ENCODE peak calls at places on chromosomes 2 and 18, in ten cellular contexts. One of them, this sample, is unnamed. For H3K9me3, the result is how much of the 10 kb centered on the place peaks cover.

GRCh38 chr2:1721706-1722483 is 22.4 kb downstream of the PXDN start:
- DNase-seq in pancreas: no peak
- DNase-seq in A549: no peak
- DNase-seq in A673: peak
- DNase-seq in IMR-90: peak
- DNase-seq in CD8-positive, alpha-beta T cell: no peak
- DNase-seq in tibial nerve: no peak
- DNase-seq in transverse colon: no peak
- DNase-seq in K562: no peak
- DNase-seq in left ventricle myocardium inferior: no peak
- DNase-seq in this sample: no peak

GRCh38 chr2:45029215-45029614 is 20.0 kb upstream of the SIX2 start:
- DNase-seq in pancreas: no peak
- DNase-seq in A549: no peak
- DNase-seq in A673: no peak
- DNase-seq in IMR-90: no peak
- DNase-seq in CD8-positive, alpha-beta T cell: no peak
- DNase-seq in tibial nerve: no peak
- DNase-seq in transverse colon: no peak
- DNase-seq in K562: no peak
- DNase-seq in left ventricle myocardium inferior: no peak
- DNase-seq in this sample: no peak

GRCh38 chr18:37322497-37323035 is 243.0 kb downstream of the CELF4 start:
- DNase-seq in pancreas: peak
- DNase-seq in A549: peak
- DNase-seq in A673: peak
- DNase-seq in IMR-90: peak
- DNase-seq in CD8-positive, alpha-beta T cell: no peak
- DNase-seq in tibial nerve: peak
- DNase-seq in transverse colon: peak
- DNase-seq in K562: peak
- DNase-seq in left ventricle myocardium inferior: no peak
- DNase-seq in this sample: peak

GRCh38 chr2:98908909-98909308 is 27.1 kb downstream of the CRACDL start:
- DNase-seq in pancreas: no peak
- DNase-seq in A549: no peak
- DNase-seq in A673: no peak
- DNase-seq in IMR-90: peak
- DNase-seq in CD8-positive, alpha-beta T cell: no peak
- DNase-seq in tibial nerve: no peak
- DNase-seq in transverse colon: no peak
- DNase-seq in K562: no peak
- DNase-seq in left ventricle myocardium inferior: no peak
- DNase-seq in this sample: no peak

GRCh38 chr2:55014962-55015939 is 35.0 kb downstream of the RTN4 start:
- DNase-seq in pancreas: peak
- DNase-seq in A549: peak
- DNase-seq in A673: peak
- DNase-seq in IMR-90: peak
- DNase-seq in CD8-positive, alpha-beta T cell: peak
- DNase-seq in tibial nerve: peak
- DNase-seq in transverse colon: peak
- DNase-seq in K562: peak
- DNase-seq in left ventricle myocardium inferior: no peak
- DNase-seq in this sample: peak

GRCh38 chr2:38074775-38075435 is 1.0 kb downstream of the CYP1B1 start:
- DNase-seq in pancreas: no peak
- DNase-seq in A549: peak
- DNase-seq in A673: no peak
- DNase-seq in IMR-90: no peak
- DNase-seq in CD8-positive, alpha-beta T cell: no peak
- DNase-seq in tibial nerve: no peak
- DNase-seq in transverse colon: no peak
- DNase-seq in K562: no peak
- DNase-seq in left ventricle myocardium inferior: peak
- DNase-seq in this sample: no peak

GRCh38 chr2:54772531-54772930 is 49.1 kb downstream of the EML6 start:
- DNase-seq in pancreas: no peak
- DNase-seq in A549: no peak
- DNase-seq in A673: no peak
- DNase-seq in IMR-90: no peak
- DNase-seq in CD8-positive, alpha-beta T cell: no peak
- DNase-seq in tibial nerve: no peak
- DNase-seq in transverse colon: no peak
- DNase-seq in K562: no peak
- DNase-seq in left ventricle myocardium inferior: no peak
- DNase-seq in this sample: no peak

GRCh38 chr18:48000701-48001100 is 70.2 kb upstream of the SMAD2 start:
- DNase-seq in pancreas: no peak
- DNase-seq in A549: no peak
- DNase-seq in A673: no peak
- DNase-seq in IMR-90: no peak
- DNase-seq in CD8-positive, alpha-beta T cell: no peak
- DNase-seq in tibial nerve: no peak
- DNase-seq in transverse colon: no peak
- DNase-seq in K562: no peak
- DNase-seq in left ventricle myocardium inferior: no peak
- DNase-seq in this sample: no peak

GRCh38 chr2:142961202-142961601 is 83.7 kb downstream of the KYNU start:
- DNase-seq in pancreas: no peak
- DNase-seq in A549: no peak
- DNase-seq in A673: no peak
- DNase-seq in IMR-90: no peak
- DNase-seq in CD8-positive, alpha-beta T cell: no peak
- DNase-seq in tibial nerve: no peak
- DNase-seq in transverse colon: no peak
- DNase-seq in K562: no peak
- DNase-seq in left ventricle myocardium inferior: no peak
- DNase-seq in this sample: no peak

GRCh38 chr2:73185965-73186364 is 16.4 kb upstream of the NOTO start:
- DNase-seq in pancreas: no peak
- DNase-seq in A549: no peak
- DNase-seq in A673: no peak
- DNase-seq in IMR-90: no peak
- DNase-seq in CD8-positive, alpha-beta T cell: no peak
- DNase-seq in tibial nerve: no peak
- DNase-seq in transverse colon: no peak
- DNase-seq in K562: no peak
- DNase-seq in left ventricle myocardium inferior: no peak
- DNase-seq in this sample: no peak

GRCh38 chr2:229205704-229206103 is 65.4 kb downstream of the PID1 start:
- DNase-seq in pancreas: no peak
- DNase-seq in A549: no peak
- DNase-seq in A673: peak
- DNase-seq in IMR-90: no peak
- DNase-seq in CD8-positive, alpha-beta T cell: no peak
- DNase-seq in tibial nerve: no peak
- DNase-seq in transverse colon: no peak
- DNase-seq in K562: no peak
- DNase-seq in left ventricle myocardium inferior: no peak
- DNase-seq in this sample: no peak

GRCh38 chr18:9743200-9744016 is 35.3 kb downstream of the RAB31 start:
- DNase-seq in pancreas: no peak
- DNase-seq in A549: peak
- DNase-seq in A673: peak
- DNase-seq in IMR-90: peak
- DNase-seq in CD8-positive, alpha-beta T cell: no peak
- DNase-seq in tibial nerve: no peak
- DNase-seq in transverse colon: no peak
- DNase-seq in K562: peak
- DNase-seq in left ventricle myocardium inferior: no peak
- DNase-seq in this sample: no peak

GRCh38 chr2:176491172-176491904 is 222.1 kb downstream of the MTX2 start:
- DNase-seq in pancreas: no peak
- DNase-seq in A549: no peak
- DNase-seq in A673: peak
- DNase-seq in IMR-90: peak
- DNase-seq in CD8-positive, alpha-beta T cell: no peak
- DNase-seq in tibial nerve: peak
- DNase-seq in transverse colon: no peak
- DNase-seq in K562: peak
- DNase-seq in left ventricle myocardium inferior: peak
- DNase-seq in this sample: no peak

GRCh38 chr18:34031810-34032209 is 192.9 kb downstream of the NOL4 start:
- DNase-seq in pancreas: no peak
- DNase-seq in A549: no peak
- DNase-seq in A673: no peak
- DNase-seq in IMR-90: no peak
- DNase-seq in CD8-positive, alpha-beta T cell: no peak
- DNase-seq in tibial nerve: no peak
- DNase-seq in transverse colon: no peak
- DNase-seq in K562: no peak
- DNase-seq in left ventricle myocardium inferior: no peak
- DNase-seq in this sample: no peak

DNA sequence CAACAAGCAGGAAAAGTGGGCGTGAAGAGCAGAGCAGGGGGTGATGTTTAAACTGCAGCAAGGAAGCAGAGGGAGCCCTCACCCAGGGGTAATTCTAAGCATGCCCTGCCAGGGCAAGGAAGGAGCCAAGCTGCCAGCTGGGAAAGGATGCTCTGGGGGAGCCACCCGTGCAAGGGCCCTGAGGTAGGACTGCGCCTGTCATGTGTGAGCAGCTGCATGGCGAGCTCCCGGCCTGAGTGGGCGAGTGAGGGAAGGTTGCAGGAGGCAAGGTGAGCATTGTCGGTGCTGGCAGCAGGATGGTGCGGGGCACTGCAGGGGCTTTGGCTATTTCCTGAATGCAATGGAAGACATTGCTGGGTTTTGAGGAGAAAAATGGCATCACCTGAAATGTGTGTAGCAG is 107.2 kb downstream of the COPS8 start:
- DNase-seq in pancreas: no peak
- DNase-seq in A549: no peak
- DNase-seq in A673: no peak
- DNase-seq in IMR-90: no peak
- DNase-seq in CD8-positive, alpha-beta T cell: no peak
- DNase-seq in tibial nerve: no peak
- DNase-seq in transverse colon: no peak
- DNase-seq in K562: no peak
- DNase-seq in left ventricle myocardium inferior: no peak
- DNase-seq in this sample: no peak
- H3K4me3 ChIP-seq in pancreas: no peak
- H3K4me3 ChIP-seq in A549: no peak
- H3K4me3 ChIP-seq in A673: no peak
- H3K4me3 ChIP-seq in IMR-90: no peak
- H3K4me3 ChIP-seq in CD8-positive, alpha-beta T cell: no peak
- H3K4me3 ChIP-seq in tibial nerve: no peak
- H3K4me3 ChIP-seq in transverse colon: no peak
- H3K4me3 ChIP-seq in K562: no peak
- H3K4me3 ChIP-seq in left ventricle myocardium inferior: no peak
- H3K4me3 ChIP-seq in this sample: no peak

GRCh38 chr2:216222650-216223352 is 113.7 kb downstream of the XRCC5 start:
- DNase-seq in pancreas: no peak
- DNase-seq in A549: peak
- DNase-seq in A673: peak
- DNase-seq in IMR-90: peak
- DNase-seq in CD8-positive, alpha-beta T cell: no peak
- DNase-seq in tibial nerve: no peak
- DNase-seq in transverse colon: no peak
- DNase-seq in K562: no peak
- DNase-seq in left ventricle myocardium inferior: no peak
- DNase-seq in this sample: peak
- TF ChIP-seq CTCF in pancreas: no peak
- TF ChIP-seq CTCF in A549: peak
- TF ChIP-seq CTCF in A673: peak
- TF ChIP-seq CTCF in IMR-90: peak
- TF ChIP-seq CTCF in CD8-positive, alpha-beta T cell: no peak
- TF ChIP-seq CTCF in tibial nerve: no peak
- TF ChIP-seq CTCF in transverse colon: no peak
- TF ChIP-seq CTCF in K562: peak
- TF ChIP-seq CTCF in left ventricle myocardium inferior: no peak
- TF ChIP-seq CTCF in this sample: peak

GRCh38 chr2:29120846-29121245 is 5.6 kb downstream of the CLIP4 start:
- DNase-seq in pancreas: no peak
- DNase-seq in A549: no peak
- DNase-seq in A673: no peak
- DNase-seq in IMR-90: no peak
- DNase-seq in CD8-positive, alpha-beta T cell: no peak
- DNase-seq in tibial nerve: no peak
- DNase-seq in transverse colon: no peak
- DNase-seq in K562: no peak
- DNase-seq in left ventricle myocardium inferior: no peak
- DNase-seq in this sample: no peak
- H3K9me3 ChIP-seq in pancreas: under half
- H3K9me3 ChIP-seq in A549: under half
- H3K9me3 ChIP-seq in A673: under half
- H3K9me3 ChIP-seq in IMR-90: under half
- H3K9me3 ChIP-seq in CD8-positive, alpha-beta T cell: under half
- H3K9me3 ChIP-seq in tibial nerve: under half
- H3K9me3 ChIP-seq in transverse colon: under half
- H3K9me3 ChIP-seq in K562: under half
- H3K9me3 ChIP-seq in left ventricle myocardium inferior: under half
- H3K9me3 ChIP-seq in this sample: under half

GRCh38 chr2:172430027-172430426 is 2.6 kb downstream of the ITGA6 start:
- DNase-seq in pancreas: no peak
- DNase-seq in A549: no peak
- DNase-seq in A673: no peak
- DNase-seq in IMR-90: no peak
- DNase-seq in CD8-positive, alpha-beta T cell: no peak
- DNase-seq in tibial nerve: no peak
- DNase-seq in transverse colon: no peak
- DNase-seq in K562: no peak
- DNase-seq in left ventricle myocardium inferior: no peak
- DNase-seq in this sample: no peak

GRCh38 chr2:172427256-172427989 is at the start of gene ITGA6:
- DNase-seq in pancreas: peak
- DNase-seq in A549: peak
- DNase-seq in A673: peak
- DNase-seq in IMR-90: peak
- DNase-seq in CD8-positive, alpha-beta T cell: peak
- DNase-seq in tibial nerve: no peak
- DNase-seq in transverse colon: peak
- DNase-seq in K562: peak
- DNase-seq in left ventricle myocardium inferior: peak
- DNase-seq in this sample: peak

GRCh38 chr2:172427990-172428840 is 829 bp downstream of the ITGA6 start:
- DNase-seq in pancreas: peak
- DNase-seq in A549: peak
- DNase-seq in A673: peak
- DNase-seq in IMR-90: no peak
- DNase-seq in CD8-positive, alpha-beta T cell: peak
- DNase-seq in tibial nerve: peak
- DNase-seq in transverse colon: peak
- DNase-seq in K562: no peak
- DNase-seq in left ventricle myocardium inferior: peak
- DNase-seq in this sample: peak

GRCh38 chr2:172429351-172429968 is 2.1 kb downstream of the ITGA6 start:
- DNase-seq in pancreas: no peak
- DNase-seq in A549: no peak
- DNase-seq in A673: no peak
- DNase-seq in IMR-90: peak
- DNase-seq in CD8-positive, alpha-beta T cell: no peak
- DNase-seq in tibial nerve: no peak
- DNase-seq in transverse colon: no peak
- DNase-seq in K562: no peak
- DNase-seq in left ventricle myocardium inferior: no peak
- DNase-seq in this sample: no peak

DNA sequence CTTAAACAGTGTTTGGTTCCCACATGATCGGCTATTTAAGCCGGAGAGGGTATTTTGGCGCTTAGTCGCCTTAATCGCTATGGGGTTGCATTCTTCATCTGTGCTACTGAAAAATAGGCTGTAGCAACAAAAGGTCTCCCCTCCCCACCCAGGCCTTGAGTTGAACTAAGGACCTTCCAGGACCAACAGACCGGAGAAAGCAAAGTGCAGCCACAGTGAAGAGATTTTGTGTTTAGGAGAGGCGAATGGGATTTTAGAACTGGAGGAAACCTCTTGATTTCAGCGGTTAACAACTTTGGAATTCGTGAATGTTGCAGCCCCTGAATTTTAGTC is 1.4 kb downstream of the ITGA6 start:
- DNase-seq in pancreas: no peak
- DNase-seq in A549: no peak
- DNase-seq in A673: no peak
- DNase-seq in IMR-90: no peak
- DNase-seq in CD8-positive, alpha-beta T cell: no peak
- DNase-seq in tibial nerve: no peak
- DNase-seq in transverse colon: no peak
- DNase-seq in K562: no peak
- DNase-seq in left ventricle myocardium inferior: no peak
- DNase-seq in this sample: no peak
- H3K4me3 ChIP-seq in pancreas: peak
- H3K4me3 ChIP-seq in A549: peak
- H3K4me3 ChIP-seq in A673: no peak
- H3K4me3 ChIP-seq in IMR-90: peak
- H3K4me3 ChIP-seq in CD8-positive, alpha-beta T cell: peak
- H3K4me3 ChIP-seq in tibial nerve: peak
- H3K4me3 ChIP-seq in transverse colon: peak
- H3K4me3 ChIP-seq in K562: no peak
- H3K4me3 ChIP-seq in left ventricle myocardium inferior: peak
- H3K4me3 ChIP-seq in this sample: peak